ENCODE peak calls at places on chromosomes 13 and 19, in seven cellular contexts. Y is neural progenitor cell, Z is GM23248, P is PC-3, K is AG09309, T is AG04449, N is small intestine. H is an unnamed sample.

GRCh38 chr13:19845758-19846157 is 17.7 kb downstream of the ZMYM5 start:
- DNase-seq in K (peak), T (peak), P (peak), Y (no peak), N (peak), Z (peak), H (peak)

GRCh38 chr13:113786262-113786841 is 27.3 kb downstream of the TMEM255B start:
- DNase-seq in P (peak), N (no peak), K (no peak), Y (no peak), T (no peak), Z (peak), H (no peak)

GRCh38 chr13:112966776-112967175 is 2.2 kb upstream of the MCF2L start:
- DNase-seq in Z (no peak), K (no peak), Y (no peak), P (no peak), N (no peak), T (no peak), H (no peak)

GRCh38 chr13:77460195-77460594 is 75.3 kb upstream of the SCEL start:
- DNase-seq in K (no peak), T (no peak), N (no peak), P (peak), Y (no peak), Z (no peak), H (no peak)

GRCh38 chr19:21101511-21102242 is 19.7 kb downstream of the ZNF714 start:
- DNase-seq in T (no peak), K (no peak), Z (peak), N (no peak), P (no peak), Y (no peak), H (no peak)

GRCh38 chr19:33156354-33156753 is 24.4 kb downstream of the WDR88 start:
- DNase-seq in T (no peak), Z (peak), Y (no peak), P (peak), N (no peak), K (no peak), H (no peak)

GRCh38 chr19:10566658-10567410 is 1.0 kb upstream of the KRI1 start:
- DNase-seq in N (no peak), K (no peak), Y (no peak), Z (peak), T (no peak), P (no peak), H (peak)

GRCh38 chr19:31160346-31160926 is 188.8 kb downstream of the TSHZ3 start:
- DNase-seq in N (no peak), T (no peak), Z (peak), P (no peak), K (no peak), Y (no peak), H (no peak)

GRCh38 chr13:102555914-102556553 is 40.8 kb upstream of the TPP2 start:
- DNase-seq in Z (peak), N (peak), K (no peak), P (peak), T (no peak), Y (peak), H (peak)

GRCh38 chr13:100234524-100235136 is 145.7 kb downstream of the PCCA start:
- DNase-seq in Z (peak), K (peak), T (no peak), N (no peak), Y (no peak), P (no peak), H (no peak)

GRCh38 chr19:54551293-54551692 is 22.3 kb upstream of the LILRA2 start:
- DNase-seq in K (no peak), Z (no peak), P (no peak), T (no peak), Y (no peak), N (no peak), H (no peak)

GRCh38 chr19:48489608-48490216 is 20.5 kb downstream of the CYTH2 start:
- DNase-seq in K (no peak), P (peak), Y (peak), T (no peak), Z (peak), N (peak), H (peak)

GRCh38 chr13:73230714-73231113 is 171.9 kb downstream of the KLF5 start:
- DNase-seq in N (no peak), T (no peak), P (no peak), K (no peak), Z (no peak), Y (no peak), H (no peak)

GRCh38 chr13:95185851-95186250 is 115.4 kb downstream of the ABCC4 start:
- DNase-seq in T (no peak), N (peak), Y (no peak), K (no peak), P (no peak), Z (no peak), H (no peak)

GRCh38 chr19:2983351-2984195 is 6.2 kb downstream of the TLE6 start:
- DNase-seq in T (no peak), K (no peak), N (no peak), Z (peak), Y (peak), P (peak), H (peak)

GRCh38 chr13:24060993-24061392 is 99.5 kb upstream of the SPATA13 start:
- DNase-seq in N (no peak), Z (no peak), T (no peak), K (no peak), P (no peak), Y (no peak), H (no peak)

GRCh38 chr19:18470153-18470552 is 32.2 kb upstream of the ISYNA1 start:
- DNase-seq in Z (peak), P (no peak), K (no peak), N (no peak), T (no peak), Y (peak), H (peak)

GRCh38 chr19:39203372-39204341 is at the start of gene SYCN:
- DNase-seq in K (no peak), N (no peak), Z (no peak), P (no peak), Y (no peak), T (no peak), H (peak)

GRCh38 chr19:46546194-46546896 is 50.7 kb upstream of the PNMA8B start:
- DNase-seq in Y (peak), K (no peak), T (no peak), P (peak), Z (peak), N (peak), H (peak)
- H3K4me3 ChIP-seq in Y (peak), K (no peak), T (no peak), P (no peak), Z (no peak), N (peak), H (peak)

GRCh38 chr13:36436811-36437210 is 4.5 kb downstream of the CCNA1 start:
- DNase-seq in T (no peak), P (no peak), Y (no peak), K (no peak), N (no peak), Z (no peak), H (no peak)

GRCh38 chr13:36430247-36431203 is 1.8 kb upstream of the CCNA1 start:
- DNase-seq in P (no peak), T (no peak), N (no peak), Y (peak), K (no peak), Z (peak), H (peak)

GRCh38 chr13:36428083-36428482 is 4.2 kb upstream of the CCNA1 start:
- DNase-seq in K (no peak), Z (peak), P (peak), N (no peak), T (no peak), Y (no peak), H (no peak)

GRCh38 chr13:36431204-36432105 is 840 bp upstream of the CCNA1 start:
- DNase-seq in K (no peak), Y (peak), N (no peak), T (no peak), Z (peak), P (no peak), H (peak)

GRCh38 chr13:36432106-36432544 is at the start of gene CCNA1:
- DNase-seq in N (no peak), T (no peak), P (peak), Y (peak), K (no peak), Z (peak), H (peak)
- H3K4me3 ChIP-seq in N (peak), T (peak), P (peak), Y (peak), K (peak), Z (peak), H (peak)

GRCh38 chr19:292951-293350 is 1.7 kb upstream of the PLPP2 start:
- DNase-seq in N (no peak), K (no peak), P (no peak), Z (no peak), T (no peak), Y (no peak), H (no peak)

GRCh38 chr19:289651-290538 is 1.3 kb downstream of the PLPP2 start:
- DNase-seq in T (no peak), P (no peak), Z (peak), K (no peak), N (peak), Y (no peak), H (peak)

GRCh38 chr19:290539-291521 is at the start of gene PLPP2:
- DNase-seq in P (no peak), T (no peak), N (peak), Z (peak), K (no peak), Y (peak), H (peak)

GRCh38 chr19:292281-292884 is 1.2 kb upstream of the PLPP2 start:
- DNase-seq in Y (no peak), K (no peak), P (no peak), Z (no peak), N (no peak), T (no peak), H (peak)

DNA sequence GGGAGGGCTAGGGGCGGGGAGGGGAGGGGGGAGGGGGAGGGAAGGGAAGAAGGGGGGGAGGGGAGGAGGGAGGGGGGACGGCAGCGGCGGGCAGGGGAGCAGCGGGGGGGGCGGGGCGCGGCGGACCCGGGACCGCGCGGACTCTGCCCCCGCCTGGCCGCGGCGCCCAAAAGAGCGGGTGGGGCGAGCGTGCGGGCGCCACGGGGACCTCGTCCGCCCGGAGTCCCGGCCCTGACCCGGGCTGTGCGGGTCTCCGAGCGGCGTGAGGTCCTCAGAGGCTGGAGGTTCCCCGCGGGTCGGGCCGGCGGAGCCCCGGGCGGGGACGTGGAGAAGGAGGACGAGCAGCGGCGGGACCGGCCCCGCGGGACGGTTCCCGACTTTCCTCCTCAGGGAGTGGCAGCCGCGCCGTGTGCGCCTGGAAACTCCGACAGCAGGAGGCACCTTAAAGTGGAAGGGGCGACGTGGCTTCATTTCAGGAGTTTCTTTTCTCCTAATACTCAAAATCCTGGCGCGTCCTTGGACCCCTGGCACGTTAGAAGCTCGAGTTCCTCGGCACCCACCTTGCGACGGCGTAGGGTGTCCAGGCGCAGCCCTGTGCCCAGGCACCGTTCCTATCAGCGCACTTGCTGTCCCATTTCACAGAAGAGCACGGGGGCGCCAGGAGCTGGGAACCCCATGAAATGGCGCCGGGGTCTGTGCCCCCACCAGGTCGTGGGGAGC is 518 bp upstream of the PLPP2 start:
- DNase-seq in N (peak), T (no peak), P (no peak), K (no peak), Y (no peak), Z (peak), H (peak)
- H3K4me3 ChIP-seq in N (peak), T (peak), P (no peak), K (no peak), Y (no peak), Z (no peak), H (no peak)

GRCh38 chr19:4260605-4261191 is 13.8 kb downstream of the YJU2 start:
- DNase-seq in N (no peak), Y (no peak), T (no peak), P (no peak), K (no peak), Z (no peak), H (peak)

GRCh38 chr19:4257025-4257424 is 10.1 kb downstream of the YJU2 start:
- DNase-seq in K (no peak), Y (no peak), Z (no peak), P (no peak), T (no peak), N (no peak), H (no peak)

GRCh38 chr19:4256563-4256962 is 9.7 kb downstream of the YJU2 start:
- DNase-seq in N (no peak), P (no peak), T (no peak), Y (no peak), Z (no peak), K (no peak), H (peak)

DNA sequence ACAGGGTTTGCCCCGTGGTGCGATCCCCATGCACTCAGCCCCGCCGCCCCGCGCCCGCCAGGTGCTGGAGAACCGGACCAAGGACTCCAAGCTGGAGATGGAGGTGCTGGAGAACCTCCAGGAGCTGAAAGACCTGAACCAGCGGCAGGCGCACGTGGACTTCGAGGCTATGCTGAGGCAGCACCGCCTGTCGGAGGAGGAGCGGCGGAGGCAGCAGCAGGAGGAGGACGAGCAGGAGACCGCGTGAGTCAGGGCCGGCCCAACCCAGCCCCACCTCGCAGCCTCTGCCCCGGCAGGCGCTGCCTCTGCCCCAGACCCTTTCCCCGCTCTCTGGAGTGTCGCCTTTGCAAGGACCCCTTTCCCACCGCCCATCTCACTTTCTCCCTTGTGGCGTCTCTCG is 11.3 kb downstream of the YJU2 start:
- DNase-seq in N (no peak), K (no peak), T (no peak), Y (no peak), P (no peak), Z (no peak), H (peak)
- H3K4me3 ChIP-seq in N (no peak), K (no peak), T (no peak), Y (no peak), P (no peak), Z (no peak), H (no peak)